ENCODE peak calls at places on chromosomes 12 and 14, in ten cellular contexts. Q is heart left ventricle; S is transverse colon; G is colonic mucosa; B is A673; V is CD8-positive, alpha-beta T cell; T is kidney; Y is breast epithelium; O is mesendoderm; P is mammary epithelial cell. D is an unnamed sample.

GRCh38 chr12:12007001-12007712 is 63.6 kb upstream of the BCL2L14 start:
- DNase-seq in Q (no peak), S (no peak), G (no peak), B (no peak), V (no peak), T (no peak), Y (no peak), O (no peak), P (peak; percentile 76), D (no peak)

GRCh38 chr12:92615703-92616102 is 87.1 kb upstream of the PLEKHG7 start:
- DNase-seq in Q (no peak), S (no peak), G (no peak), B (no peak), V (no peak), T (no peak), Y (no peak), O (no peak), P (peak; percentile 86), D (no peak)

GRCh38 chr14:62117718-62118164 is 355.5 kb downstream of the SNAPC1 start:
- DNase-seq in Q (no peak), S (no peak), G (no peak), B (no peak), V (no peak), T (no peak), Y (no peak), O (no peak), P (no peak), D (no peak)

GRCh38 chr14:72492196-72492595 is 401.7 kb downstream of the DPF3 start:
- DNase-seq in Q (no peak), S (no peak), G (no peak), B (no peak), V (no peak), T (no peak), Y (no peak), O (no peak), P (no peak), D (no peak)

GRCh38 chr14:103382375-103382774 is 2.8 kb upstream of the MARK3 start:
- DNase-seq in Q (no peak), S (no peak), G (no peak), B (peak; percentile 35), V (no peak), T (no peak), Y (no peak), O (no peak), P (peak; percentile 92), D (no peak)

GRCh38 chr14:66508846-66509621 is 1.1 kb downstream of the GPHN start:
- DNase-seq in Q (peak; percentile 70), S (peak; percentile 50), G (peak; percentile 68), B (peak; percentile 43), V (peak; percentile 4), T (peak; percentile 82), Y (peak; percentile 51), O (peak; percentile 47), P (peak; percentile 49), D (peak; percentile 9)

GRCh38 chr14:79466938-79467527 is 744.3 kb downstream of the DIO2 start:
- DNase-seq in Q (no peak), S (no peak), G (no peak), B (no peak), V (no peak), T (no peak), Y (no peak), O (no peak), P (no peak), D (no peak)

GRCh38 chr12:12622418-12622817 is 10.7 kb downstream of the CREBL2 start:
- DNase-seq in Q (no peak), S (no peak), G (no peak), B (no peak), V (no peak), T (no peak), Y (no peak), O (no peak), P (no peak), D (no peak)

GRCh38 chr12:4380332-4380731 is 820 bp upstream of the FGF23 start:
- DNase-seq in Q (no peak), S (no peak), G (no peak), B (no peak), V (no peak), T (no peak), Y (no peak), O (no peak), P (no peak), D (no peak)

GRCh38 chr12:23949212-23950010 is at the start of gene SOX5:
- DNase-seq in Q (peak; percentile 51), S (no peak), G (no peak), B (peak; percentile 57), V (no peak), T (peak; percentile 55), Y (no peak), O (peak; percentile 90), P (no peak), D (no peak)

GRCh38 chr12:46653311-46653710 is 172.5 kb downstream of the SLC38A4 start:
- DNase-seq in Q (no peak), S (no peak), G (no peak), B (no peak), V (no peak), T (no peak), Y (no peak), O (no peak), P (no peak), D (no peak)

GRCh38 chr12:98758331-98758730 is 113.2 kb downstream of the APAF1 start:
- DNase-seq in Q (no peak), S (no peak), G (no peak), B (no peak), V (no peak), T (no peak), Y (no peak), O (no peak), P (no peak), D (no peak)

GRCh38 chr12:13383379-13383778 is 186.9 kb downstream of the EMP1 start:
- DNase-seq in Q (no peak), S (peak; percentile 71), G (peak; percentile 81), B (no peak), V (no peak), T (no peak), Y (no peak), O (no peak), P (peak; percentile 74), D (no peak)

GRCh38 chr14:100330396-100330931 is 7.3 kb downstream of the SLC25A47 start:
- DNase-seq in Q (no peak), S (no peak), G (no peak), B (no peak), V (no peak), T (peak; percentile 63), Y (no peak), O (no peak), P (no peak), D (no peak)

GRCh38 chr12:75481774-75482173 is 1.2 kb downstream of the GLIPR1 start:
- DNase-seq in Q (no peak), S (peak; percentile 13), G (no peak), B (no peak), V (no peak), T (no peak), Y (no peak), O (no peak), P (peak; percentile 55), D (no peak)

GRCh38 chr12:75479963-75480461 is 543 bp upstream of the GLIPR1 start:
- DNase-seq in Q (no peak), S (no peak), G (no peak), B (no peak), V (no peak), T (no peak), Y (no peak), O (no peak), P (peak; percentile 63), D (no peak)

GRCh38 chr12:75480469-75480949 is at the start of gene GLIPR1:
- DNase-seq in Q (peak; percentile 81), S (peak; percentile 68), G (peak; percentile 47), B (peak; percentile 84), V (peak; percentile 43), T (peak; percentile 87), Y (peak; percentile 58), O (peak; percentile 62), P (peak; percentile 95), D (peak; percentile 43)

GRCh38 chr12:75482636-75483035 is 2.1 kb downstream of the GLIPR1 start:
- DNase-seq in Q (no peak), S (no peak), G (no peak), B (peak; percentile 43), V (no peak), T (no peak), Y (no peak), O (no peak), P (no peak), D (no peak)

GRCh38 chr12:75481013-75481705 is 604 bp downstream of the GLIPR1 start:
- DNase-seq in Q (no peak), S (no peak), G (no peak), B (no peak), V (no peak), T (no peak), Y (no peak), O (no peak), P (no peak), D (no peak)
- H3K4me1 ChIP-seq in Q (peaks cover 74% of the 10 kb centered on the region), S (peaks cover 25% of the 10 kb centered on the region), G (no peaks in the 10 kb centered on the region), B (peaks cover 27% of the 10 kb centered on the region), V (peaks cover 57% of the 10 kb centered on the region), T (no peaks in the 10 kb centered on the region), Y (no peaks in the 10 kb centered on the region), O (peaks cover 9% of the 10 kb centered on the region), P (peaks cover 41% of the 10 kb centered on the region), D (peaks cover 60% of the 10 kb centered on the region)

GRCh38 chr14:55904086-55904485 is 214.1 kb upstream of the PELI2 start:
- DNase-seq in Q (no peak), S (no peak), G (no peak), B (no peak), V (no peak), T (no peak), Y (no peak), O (no peak), P (no peak), D (no peak)
- H3K36me3 ChIP-seq in Q (no peaks in the 10 kb centered on the region), S (no peaks in the 10 kb centered on the region), G (no peaks in the 10 kb centered on the region), B (no peaks in the 10 kb centered on the region), V (no peaks in the 10 kb centered on the region), T (no peaks in the 10 kb centered on the region), Y (no peaks in the 10 kb centered on the region), O (no peaks in the 10 kb centered on the region), P (no peaks in the 10 kb centered on the region), D (no peaks in the 10 kb centered on the region)

DNA sequence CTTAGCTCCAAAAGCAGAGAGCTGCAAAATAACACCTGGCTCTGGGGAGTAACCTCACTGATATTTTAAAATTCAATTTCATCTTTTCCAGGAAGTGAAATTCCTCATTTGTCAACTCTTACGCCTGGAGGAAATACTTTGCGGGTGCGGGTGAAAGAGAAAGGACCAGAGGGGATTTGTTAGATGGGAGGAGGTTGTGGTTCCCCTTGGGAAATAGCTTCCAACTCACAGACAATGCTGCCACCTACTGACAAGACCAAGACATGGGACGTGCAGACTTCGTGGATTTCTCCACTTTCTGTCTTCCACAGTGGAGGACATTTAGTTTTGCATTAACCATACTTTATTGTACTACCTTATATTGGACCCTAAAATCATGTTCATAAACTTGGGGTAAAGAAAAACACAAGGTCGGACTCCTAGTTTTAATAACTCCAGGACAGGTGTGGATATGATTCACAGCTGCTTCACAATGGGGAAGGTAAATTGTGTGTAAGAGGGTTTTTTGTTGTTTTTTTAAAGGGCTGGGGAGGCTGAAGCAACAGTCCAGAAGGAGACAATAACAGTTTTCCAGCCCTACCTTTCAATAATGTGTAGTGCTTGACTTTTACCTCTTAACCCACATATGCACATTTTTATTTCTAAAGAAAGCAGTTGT is 10.8 kb downstream of the FBXL14 start:
- DNase-seq in Q (no peak), S (peak; percentile 85), G (peak; percentile 88), B (peak; percentile 88), V (no peak), T (no peak), Y (no peak), O (peak; percentile 81), P (peak; percentile 70), D (peak; percentile 44)
- H3K4me1 ChIP-seq in Q (peaks cover 20% of the 10 kb centered on the region), S (peaks cover 42% of the 10 kb centered on the region), G (peaks cover 3% of the 10 kb centered on the region), B (peaks cover 16% of the 10 kb centered on the region), V (peaks cover 20% of the 10 kb centered on the region), T (peaks cover 10% of the 10 kb centered on the region), Y (no peaks in the 10 kb centered on the region), O (peaks cover 2% of the 10 kb centered on the region), P (peaks cover 7% of the 10 kb centered on the region), D (peaks cover 7% of the 10 kb centered on the region)

GRCh38 chr14:34568803-34569202 is 29.3 kb upstream of the EAPP start:
- DNase-seq in Q (no peak), S (no peak), G (no peak), B (no peak), V (no peak), T (no peak), Y (peak; percentile 36), O (no peak), P (no peak), D (no peak)
- H3K36me3 ChIP-seq in Q (no peaks in the 10 kb centered on the region), S (no peaks in the 10 kb centered on the region), G (peaks cover 12% of the 10 kb centered on the region), B (peaks cover 52% of the 10 kb centered on the region), V (peaks cover 15% of the 10 kb centered on the region), T (peaks cover 24% of the 10 kb centered on the region), Y (no peaks in the 10 kb centered on the region), O (no peaks in the 10 kb centered on the region), P (peaks cover 22% of the 10 kb centered on the region), D (peaks cover 59% of the 10 kb centered on the region)